ENCODE peak calls at places on chromosomes 5 and 9, in seven cellular contexts. I is A673, R is left ventricle myocardium inferior, M is mucosa of descending colon, S is OCI-LY7, G is cardiac muscle cell, Y is K562. E is an unnamed sample.

GRCh38 chr5:43852276-43852675 is 249.3 kb downstream of the NNT start:
- DNase-seq in S (no peak), G (peak), R (no peak), Y (no peak), I (no peak), M (no peak), E (no peak)

GRCh38 chr9:129069128-129069824 is 11.6 kb upstream of the DOLPP1 start:
- DNase-seq in R (peak), G (peak), S (no peak), I (no peak), M (peak), Y (peak), E (peak)

GRCh38 chr5:7679663-7680062 is 171.3 kb downstream of the CFAP90 start:
- DNase-seq in I (no peak), S (no peak), Y (no peak), R (no peak), M (no peak), G (no peak), E (no peak)

GRCh38 chr5:96427823-96428222 is 5.2 kb downstream of the PCSK1 start:
- DNase-seq in R (no peak), M (no peak), S (no peak), I (peak), G (peak), Y (no peak), E (no peak)

GRCh38 chr9:27771803-27772545 is 198.7 kb upstream of the C9orf72 start:
- DNase-seq in G (no peak), M (no peak), R (no peak), S (no peak), Y (no peak), I (peak), E (peak)

GRCh38 chr5:59186623-59187022 is 603.7 kb downstream of the RAB3C start:
- DNase-seq in I (no peak), Y (no peak), S (no peak), M (no peak), R (no peak), G (no peak), E (no peak)

GRCh38 chr5:76522103-76522942 is 100.9 kb downstream of the F2RL2 start:
- DNase-seq in R (no peak), M (no peak), G (no peak), S (no peak), Y (no peak), I (no peak), E (no peak)

GRCh38 chr5:134041570-134042411 is 37.0 kb upstream of the VDAC1 start:
- DNase-seq in Y (no peak), S (no peak), I (no peak), R (no peak), G (no peak), M (no peak), E (no peak)

GRCh38 chr5:179882338-179882737 is 23.7 kb upstream of the MRNIP start:
- DNase-seq in S (no peak), M (no peak), R (no peak), Y (no peak), I (no peak), G (no peak), E (no peak)

GRCh38 chr9:134531251-134531970 is 110.2 kb upstream of the COL5A1 start:
- DNase-seq in Y (no peak), S (no peak), M (no peak), R (no peak), I (no peak), G (no peak), E (peak)

GRCh38 chr9:109258619-109259321 is 62.1 kb downstream of the EPB41L4B start:
- DNase-seq in G (peak), M (no peak), I (no peak), Y (no peak), S (no peak), R (no peak), E (no peak)

GRCh38 chr5:99030871-99031440 is 102.1 kb upstream of the CHD1 start:
- DNase-seq in I (no peak), M (no peak), Y (no peak), G (no peak), R (no peak), S (no peak), E (no peak)

GRCh38 chr9:34929506-34930102 is 28.5 kb upstream of the PHF24 start:
- DNase-seq in I (peak), G (peak), R (no peak), Y (peak), M (peak), S (peak), E (peak)

GRCh38 chr5:157665467-157666085 is 5.8 kb upstream of the C5orf52 start:
- DNase-seq in I (no peak), S (no peak), G (no peak), R (no peak), M (no peak), Y (no peak), E (peak)

GRCh38 chr5:68012831-68013230 is 202.7 kb upstream of the PIK3R1 start:
- DNase-seq in G (no peak), R (no peak), I (no peak), M (no peak), Y (no peak), S (no peak), E (no peak)

GRCh38 chr5:158498959-158499679 is 600.6 kb downstream of the EBF1 start:
- DNase-seq in Y (no peak), M (no peak), R (no peak), S (no peak), I (no peak), G (no peak), E (no peak)

GRCh38 chr9:68704804-68705635 is at the start of gene PIP5K1B:
- DNase-seq in M (peak), S (peak), R (peak), Y (peak), I (peak), G (peak), E (peak)

GRCh38 chr9:121885345-121885901 is 207.7 kb downstream of the TTLL11 start:
- DNase-seq in Y (no peak), S (peak), I (no peak), M (no peak), G (no peak), R (no peak), E (peak)

GRCh38 chr9:133825555-133826198 is 87.5 kb upstream of the SARDH start:
- DNase-seq in I (peak), G (no peak), M (no peak), S (no peak), R (no peak), Y (no peak), E (peak)

GRCh38 chr9:82922686-82923085 is 140.3 kb downstream of the RASEF start:
- DNase-seq in R (no peak), Y (no peak), S (no peak), G (no peak), I (no peak), M (no peak), E (no peak)

GRCh38 chr9:82930116-82930515 is 132.8 kb downstream of the RASEF start:
- DNase-seq in I (no peak), M (no peak), G (no peak), Y (no peak), R (no peak), S (no peak), E (no peak)

GRCh38 chr9:82923410-82924242 is 139.3 kb downstream of the RASEF start:
- DNase-seq in M (no peak), G (no peak), R (no peak), I (peak), Y (no peak), S (peak), E (no peak)

GRCh38 chr9:82920154-82920553 is 142.8 kb downstream of the RASEF start:
- DNase-seq in M (no peak), R (no peak), S (no peak), Y (no peak), I (no peak), G (no peak), E (no peak)

DNA sequence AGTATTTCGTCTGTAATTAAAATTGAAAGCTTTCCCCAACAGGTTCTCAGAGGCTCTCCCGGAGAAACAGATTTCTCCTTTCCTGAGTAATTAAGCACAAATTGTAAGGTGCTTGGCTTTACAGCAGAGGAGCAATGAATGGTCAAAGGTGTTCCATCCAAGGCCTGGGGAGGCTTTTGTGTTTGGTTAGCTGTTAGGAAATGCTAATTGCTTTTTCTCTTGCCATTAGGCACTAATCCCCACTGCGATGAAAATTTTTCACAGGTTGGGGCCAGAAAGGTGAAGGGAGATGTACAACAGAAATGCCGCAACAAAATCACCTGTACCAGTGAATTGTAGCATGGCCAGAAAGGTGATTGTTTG is 138.7 kb downstream of the RASEF start:
- DNase-seq in G (no peak), S (no peak), R (no peak), Y (no peak), M (no peak), I (no peak), E (no peak)
- TF ChIP-seq CTCF in G (no peak), S (no peak), R (no peak), Y (no peak), M (no peak), I (no peak), E (no peak)

DNA sequence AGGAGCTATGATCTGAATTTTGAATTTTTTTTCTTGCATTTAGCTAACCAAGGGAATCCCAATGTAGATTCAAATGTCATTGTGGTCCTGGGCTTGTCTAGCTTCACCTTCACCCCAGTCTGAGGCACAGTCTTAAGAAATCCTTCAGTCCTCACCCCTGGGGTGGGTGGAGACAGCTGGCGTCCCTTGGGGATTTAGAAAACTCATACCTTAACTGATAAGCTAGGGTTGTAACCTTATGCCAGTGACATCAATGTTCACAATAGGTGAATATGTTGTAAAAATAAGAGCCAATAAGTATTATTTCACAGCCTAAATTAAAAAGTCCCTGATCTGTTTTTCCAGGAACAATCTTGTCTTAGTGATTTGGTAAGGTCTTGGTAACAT is 4.6 kb downstream of the ISOC1 start:
- DNase-seq in G (no peak), R (no peak), Y (no peak), S (no peak), I (no peak), M (no peak), E (no peak)
- H3K4me3 ChIP-seq in G (no peak), R (peak), Y (no peak), S (no peak), I (no peak), M (no peak), E (no peak)

DNA sequence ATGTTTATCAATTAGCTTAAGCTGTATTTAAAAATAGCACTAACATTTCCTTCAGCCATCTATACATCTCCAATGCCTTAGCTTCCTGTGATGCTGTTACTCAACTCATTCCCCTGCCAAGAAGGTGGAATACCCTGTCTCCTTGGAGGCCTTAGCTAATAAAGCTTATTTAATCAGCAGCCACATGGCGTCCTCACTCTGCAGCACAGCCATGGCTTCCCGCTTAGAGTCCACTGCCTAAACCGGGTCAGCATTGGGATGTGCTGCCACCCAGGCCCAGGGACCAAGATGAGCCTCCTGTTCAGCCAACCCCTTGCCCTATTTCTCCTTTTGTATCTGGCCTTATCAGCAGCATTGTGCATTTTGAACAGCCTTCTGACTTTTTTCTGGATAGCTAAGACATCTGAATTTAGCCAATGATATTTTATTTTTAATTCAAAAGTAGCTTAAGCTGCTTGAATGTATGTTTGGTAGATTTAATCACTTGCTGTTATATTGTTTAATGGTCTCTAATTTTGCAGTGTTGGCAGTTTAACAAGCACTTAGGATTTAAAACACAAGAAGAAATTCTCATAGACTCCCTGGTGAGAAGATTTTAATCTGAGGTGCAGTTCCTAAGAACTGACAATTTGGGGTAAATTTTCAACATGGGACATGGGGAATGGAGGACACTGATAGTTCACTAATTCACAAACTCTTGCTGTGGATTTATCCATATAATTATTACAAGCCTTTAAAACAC is 113.0 kb downstream of the RPS23 start:
- DNase-seq in M (no peak), R (peak), I (peak), S (no peak), G (peak), Y (no peak), E (no peak)
- TF ChIP-seq CTCF in M (no peak), R (no peak), I (peak), S (no peak), G (peak), Y (no peak), E (no peak)

DNA sequence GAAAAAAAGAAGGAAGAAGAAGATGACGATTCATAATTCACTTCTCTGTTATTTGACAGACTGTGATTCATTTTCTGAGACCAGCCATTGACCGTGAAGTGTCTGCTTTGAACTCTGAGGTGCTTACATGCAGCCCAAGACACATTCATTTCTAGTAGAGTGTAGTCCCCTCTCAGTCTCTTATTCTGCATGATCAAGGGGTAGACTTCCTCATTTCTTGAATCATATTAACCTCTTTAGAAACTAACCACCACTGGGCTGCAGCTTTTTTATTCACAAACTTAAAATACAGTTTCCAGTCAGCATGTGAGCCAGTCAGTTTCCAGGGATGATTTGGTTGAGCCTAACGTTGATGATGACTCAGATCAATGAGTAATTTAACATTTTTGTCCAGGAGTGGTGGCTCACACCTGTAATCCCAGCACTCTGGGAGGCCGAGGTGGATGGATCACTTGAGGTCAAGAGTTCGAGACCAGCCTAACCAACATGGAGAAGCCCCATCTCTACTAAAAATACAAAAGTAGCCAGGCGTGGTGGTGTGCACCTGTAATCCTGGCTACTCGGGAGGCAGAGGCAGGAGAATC is 59.2 kb downstream of the OTULIN start:
- DNase-seq in S (no peak), Y (no peak), M (no peak), R (no peak), I (no peak), G (no peak), E (no peak)
- H3K4me3 ChIP-seq in S (no peak), Y (no peak), M (no peak), R (no peak), I (no peak), G (no peak), E (no peak)

DNA sequence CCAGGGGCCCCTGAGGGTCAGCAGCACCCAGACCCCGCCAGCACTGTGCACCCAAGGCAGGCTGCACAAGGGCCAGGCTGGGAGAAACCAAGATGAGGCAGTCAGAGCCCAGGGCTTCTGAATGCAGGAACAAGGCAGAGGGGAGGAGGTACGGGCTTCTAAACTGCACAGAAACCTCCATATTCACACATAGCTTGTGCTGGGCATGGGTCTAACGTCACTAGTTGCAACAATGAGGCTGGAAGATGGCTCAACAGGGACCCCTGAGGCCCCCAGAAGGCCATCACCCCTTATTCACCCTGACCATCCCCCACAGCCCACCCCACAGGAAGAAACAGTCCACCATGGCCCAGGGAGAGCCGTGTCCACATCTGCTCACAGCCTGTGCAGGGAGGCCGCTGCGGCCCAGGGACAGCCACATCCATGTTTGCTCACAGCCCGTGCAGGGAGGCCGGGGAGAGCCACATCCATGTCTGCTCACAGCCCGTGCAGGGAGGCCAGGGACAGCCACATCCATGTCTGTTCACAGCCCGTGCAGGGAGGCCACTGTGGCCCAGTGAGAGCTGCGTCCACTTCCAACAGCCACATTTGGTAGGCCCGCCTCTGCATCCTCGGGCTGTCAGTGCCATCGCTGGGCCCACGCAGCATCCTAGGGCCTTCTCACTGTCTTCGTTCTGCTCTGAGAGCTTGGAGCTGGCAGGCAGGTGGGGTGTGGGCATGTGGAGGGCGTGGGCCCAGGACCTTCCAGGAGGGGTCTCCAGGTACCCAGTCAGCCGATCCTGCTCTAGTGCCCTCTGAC is 38.2 kb downstream of the LPCAT1 start:
- DNase-seq in M (no peak), G (no peak), S (no peak), I (no peak), Y (no peak), R (no peak), E (no peak)
- TF ChIP-seq CTCF in M (no peak), G (no peak), S (no peak), I (no peak), Y (no peak), R (no peak), E (no peak)

DNA sequence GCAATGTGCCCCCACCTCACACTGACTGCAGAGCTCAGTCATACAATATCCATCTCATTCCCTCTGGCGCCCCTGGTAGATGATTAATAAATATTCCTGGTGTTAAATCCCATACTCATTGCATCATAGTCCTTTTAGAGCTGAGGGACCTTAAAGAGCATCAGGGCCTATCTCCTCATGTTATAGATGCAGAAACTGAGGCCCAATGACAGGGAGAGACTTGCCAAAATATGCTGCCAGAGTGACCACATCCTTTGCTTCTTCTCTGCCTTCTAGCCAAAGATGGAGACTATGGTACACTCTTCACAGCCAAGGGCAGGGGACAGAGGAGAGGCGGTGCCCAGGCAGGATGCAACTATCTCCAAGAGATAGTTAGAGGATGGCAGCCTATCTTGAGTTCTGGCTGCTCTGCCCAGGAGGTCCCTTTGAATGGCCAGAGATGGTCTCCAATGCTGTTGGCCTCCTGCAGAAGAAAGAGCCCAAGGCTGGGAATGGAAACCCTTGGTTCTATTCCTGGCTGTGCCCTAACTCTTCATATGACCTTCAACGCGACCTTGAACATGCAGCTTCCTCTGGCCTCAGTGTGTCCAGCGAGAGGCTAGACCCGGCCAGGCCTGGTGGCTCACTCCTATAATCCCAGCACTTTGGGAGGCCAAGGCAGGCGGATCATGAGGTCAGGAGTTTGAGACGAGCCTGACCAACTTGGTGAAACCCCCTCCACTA is 36.3 kb upstream of the IL17B start:
- DNase-seq in M (no peak), S (no peak), I (no peak), R (no peak), G (no peak), Y (no peak), E (peak)
- H3K4me3 ChIP-seq in M (no peak), S (no peak), I (no peak), R (peak), G (no peak), Y (no peak), E (no peak)

DNA sequence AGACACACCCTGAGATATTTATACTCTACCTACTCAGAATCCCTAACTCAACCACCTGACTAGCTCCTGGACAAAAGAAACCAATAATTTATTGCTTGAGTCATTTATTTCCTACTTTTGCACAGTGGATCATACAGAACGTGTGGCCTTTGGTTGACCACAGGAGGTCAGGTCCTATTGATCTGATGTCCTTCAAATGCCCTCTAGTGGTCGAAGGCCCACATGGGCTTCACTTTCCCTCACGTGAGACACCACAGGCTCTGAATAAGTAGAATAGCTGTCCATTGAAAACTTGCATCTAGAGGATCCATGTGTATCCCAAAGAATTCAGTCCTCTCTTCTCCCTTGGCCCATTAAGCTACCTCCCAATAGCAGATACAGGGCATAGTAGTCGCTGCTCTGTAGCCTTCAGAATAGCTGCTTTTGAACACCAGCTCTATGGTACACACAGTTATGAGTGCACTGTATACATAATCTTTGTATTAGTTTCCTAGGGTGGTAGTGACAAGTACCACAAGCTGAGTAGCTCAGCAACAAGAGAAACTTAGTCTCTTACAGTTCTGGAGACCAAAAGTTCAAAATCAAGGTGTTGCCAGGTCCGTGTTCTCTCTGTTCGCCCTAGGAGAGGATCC is 177.6 kb upstream of the SMARCA2 start:
- DNase-seq in M (peak), S (peak), Y (peak), I (peak), G (peak), R (no peak), E (peak)
- TF ChIP-seq CTCF in M (no peak), S (peak), Y (peak), I (peak), G (peak), R (peak), E (peak)

GRCh38 chr9:83620841-83621636 is 1.9 kb upstream of the IDNK start:
- DNase-seq in R (peak), S (peak), Y (peak), M (peak), I (peak), G (peak), E (peak)
- H3K4me3 ChIP-seq in R (peak), S (no peak), Y (no peak), M (no peak), I (no peak), G (no peak), E (no peak)

GRCh38 chr9:125190371-125190801 is 783 bp upstream of the PPP6C start:
- DNase-seq in S (peak), R (no peak), M (no peak), Y (no peak), I (peak), G (peak), E (no peak)
- TF ChIP-seq CTCF in S (no peak), R (no peak), M (no peak), Y (no peak), I (no peak), G (no peak), E (no peak)